ENCODE peak calls at places on chromosome 18, in eight cellular contexts. N, I, S, H, O, G, Y and M are unnamed samples.

GRCh38 chr18:8011906-8012305 is 444.8 kb downstream of the PTPRM start:
- DNase-seq in N (no peak), I (peak), S (no peak), H (no peak), O (no peak), G (no peak), Y (no peak), M (no peak)

GRCh38 chr18:35110554-35111058 is 69.4 kb downstream of the MAPRE2 start:
- DNase-seq in N (no peak), I (no peak), S (no peak), H (no peak), O (no peak), G (no peak), Y (no peak), M (no peak)

GRCh38 chr18:5057348-5058012 is 139.6 kb downstream of the AKAIN1 start:
- DNase-seq in N (peak), I (peak), S (peak), H (peak), O (peak), G (peak), Y (no peak), M (peak)

GRCh38 chr18:23977709-23978483 is 36.7 kb upstream of the TTC39C start:
- DNase-seq in N (peak), I (no peak), S (no peak), H (no peak), O (no peak), G (no peak), Y (no peak), M (peak)

GRCh38 chr18:10035306-10035991 is 121.6 kb downstream of the VAPA start:
- DNase-seq in N (no peak), I (no peak), S (no peak), H (no peak), O (no peak), G (no peak), Y (no peak), M (no peak)

GRCh38 chr18:7789853-7790552 is 222.9 kb downstream of the PTPRM start:
- DNase-seq in N (peak), I (peak), S (peak), H (no peak), O (no peak), G (no peak), Y (no peak), M (no peak)

GRCh38 chr18:27184115-27185024 is 738 bp downstream of the CHST9 start:
- DNase-seq in N (no peak), I (peak), S (no peak), H (peak), O (no peak), G (no peak), Y (no peak), M (no peak)

GRCh38 chr18:23227729-23228075 is 92.4 kb downstream of the CABLES1 start:
- DNase-seq in N (no peak), I (no peak), S (no peak), H (no peak), O (no peak), G (no peak), Y (no peak), M (no peak)

GRCh38 chr18:47100214-47100831 is 50.0 kb downstream of the HDHD2 start:
- DNase-seq in N (peak), I (peak), S (peak), H (peak), O (peak), G (peak), Y (peak), M (peak)

GRCh38 chr18:23178661-23179081 is 43.4 kb downstream of the CABLES1 start:
- DNase-seq in N (no peak), I (no peak), S (no peak), H (no peak), O (no peak), G (no peak), Y (no peak), M (no peak)

GRCh38 chr18:56380682-56381081 is 257.7 kb downstream of the TXNL1 start:
- DNase-seq in N (no peak), I (no peak), S (no peak), H (no peak), O (no peak), G (no peak), Y (no peak), M (no peak)

GRCh38 chr18:70390366-70391090 is 101.7 kb downstream of the SOCS6 start:
- DNase-seq in N (no peak), I (no peak), S (no peak), H (no peak), O (no peak), G (no peak), Y (no peak), M (no peak)

GRCh38 chr18:59994357-59994756 is 94.6 kb downstream of the PMAIP1 start:
- DNase-seq in N (peak), I (peak), S (no peak), H (no peak), O (no peak), G (no peak), Y (no peak), M (no peak)

GRCh38 chr18:2302012-2302411 is 269.3 kb downstream of the METTL4 start:
- DNase-seq in N (no peak), I (no peak), S (no peak), H (no peak), O (no peak), G (no peak), Y (no peak), M (no peak)

GRCh38 chr18:2304378-2305175 is 266.7 kb downstream of the METTL4 start:
- DNase-seq in N (no peak), I (no peak), S (no peak), H (no peak), O (no peak), G (no peak), Y (no peak), M (no peak)

GRCh38 chr18:2302628-2303516 is 268.4 kb downstream of the METTL4 start:
- DNase-seq in N (no peak), I (no peak), S (no peak), H (no peak), O (no peak), G (no peak), Y (no peak), M (no peak)

GRCh38 chr18:2301316-2301715 is 270.0 kb downstream of the METTL4 start:
- DNase-seq in N (no peak), I (no peak), S (no peak), H (no peak), O (no peak), G (no peak), Y (no peak), M (no peak)

GRCh38 chr18:2303517-2304238 is 267.6 kb downstream of the METTL4 start:
- DNase-seq in N (no peak), I (no peak), S (no peak), H (no peak), O (no peak), G (no peak), Y (no peak), M (no peak)
- H3K27ac ChIP-seq in N (no peak), I (no peak), S (no peak), H (no peak), O (no peak), G (no peak), Y (no peak), M (no peak)

GRCh38 chr18:45322343-45322742 is 292.9 kb upstream of the SLC14A2 start:
- DNase-seq in N (no peak), I (no peak), S (no peak), H (no peak), O (no peak), G (no peak), Y (no peak), M (no peak)

GRCh38 chr18:45324081-45324480 is 291.2 kb upstream of the SLC14A2 start:
- DNase-seq in N (no peak), I (no peak), S (no peak), H (no peak), O (no peak), G (peak), Y (no peak), M (no peak)

GRCh38 chr18:45325791-45326190 is 289.5 kb upstream of the SLC14A2 start:
- DNase-seq in N (no peak), I (peak), S (no peak), H (no peak), O (no peak), G (no peak), Y (no peak), M (no peak)

GRCh38 chr18:45326505-45326904 is 288.8 kb upstream of the SLC14A2 start:
- DNase-seq in N (no peak), I (no peak), S (no peak), H (no peak), O (no peak), G (no peak), Y (no peak), M (no peak)

GRCh38 chr18:45324489-45325111 is 290.7 kb upstream of the SLC14A2 start:
- DNase-seq in N (peak), I (peak), S (peak), H (peak), O (no peak), G (no peak), Y (no peak), M (no peak)
- H3K27ac ChIP-seq in N (no peak), I (no peak), S (peak), H (no peak), O (no peak), G (peak), Y (no peak), M (no peak)

DNA sequence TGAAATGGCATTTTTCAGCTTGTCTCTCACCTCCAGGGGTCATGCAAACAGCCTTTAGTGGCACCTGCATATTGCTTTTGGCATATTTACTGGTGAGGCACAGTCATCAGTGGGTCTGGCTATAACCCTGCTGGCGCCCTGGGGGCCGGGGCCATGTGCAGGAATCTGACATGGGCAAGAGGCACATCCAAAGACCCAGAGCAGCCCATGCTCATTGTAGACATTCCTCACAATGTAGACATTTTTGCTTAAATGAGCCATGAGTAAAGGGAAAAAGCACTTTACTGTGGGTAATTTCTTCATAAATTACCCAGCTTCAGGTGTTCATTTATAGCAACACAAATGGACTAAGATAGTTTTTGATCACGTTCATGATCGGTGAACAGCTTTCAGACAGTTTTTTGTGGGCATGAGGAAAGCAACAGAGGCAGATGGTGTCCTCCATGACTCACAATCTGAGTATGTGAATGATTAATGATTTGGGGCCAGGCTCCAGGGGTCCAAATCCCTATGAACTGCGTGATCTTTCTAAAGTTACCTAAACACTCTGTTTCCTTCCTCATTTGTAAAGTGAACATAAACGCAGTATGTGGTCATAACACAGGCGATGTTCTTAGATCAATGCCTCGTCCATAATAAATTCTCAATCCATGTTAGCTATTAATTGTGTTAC is 85.8 kb downstream of the LIPG start:
- DNase-seq in N (peak), I (no peak), S (no peak), H (no peak), O (no peak), G (no peak), Y (no peak), M (no peak)
- H3K27ac ChIP-seq in N (no peak), I (no peak), S (no peak), H (no peak), O (no peak), G (no peak), Y (peak), M (no peak)

DNA sequence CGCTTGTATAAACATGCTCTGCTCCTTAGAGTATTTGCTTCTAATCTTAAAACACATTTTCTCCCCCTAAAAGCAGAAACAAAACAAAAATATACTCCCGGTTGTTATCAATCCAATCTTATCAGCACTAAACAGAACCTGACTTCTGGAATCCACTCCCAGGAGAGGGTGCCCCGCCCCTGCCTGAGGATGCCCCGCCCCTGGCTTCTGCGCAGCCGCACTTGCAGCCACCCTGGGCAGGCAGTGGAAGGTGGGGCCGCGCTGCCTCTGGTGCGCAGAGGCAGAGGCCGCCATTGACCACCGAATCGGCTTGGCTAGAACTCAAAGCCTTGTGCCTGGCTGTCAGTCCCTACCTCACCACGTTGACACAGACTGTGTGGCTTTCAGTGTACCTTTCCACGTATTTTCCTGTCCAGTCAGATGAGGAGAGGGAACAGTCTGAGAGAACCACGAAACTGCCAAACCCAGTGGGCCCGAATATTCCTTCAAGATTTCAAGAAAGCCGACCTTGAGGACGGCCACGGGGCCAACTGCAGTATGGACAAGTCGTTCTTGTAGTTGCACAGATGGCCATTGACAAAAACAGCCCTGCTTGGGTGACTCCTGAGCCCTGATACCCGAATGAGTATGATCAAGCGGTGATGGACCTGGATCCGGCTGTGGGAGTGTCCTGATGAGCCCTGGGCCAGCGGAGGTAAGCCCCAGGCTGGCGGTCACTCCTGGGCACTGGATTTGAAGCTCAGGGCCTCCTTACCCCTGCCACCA is 46.2 kb upstream of the ARHGAP28 start:
- DNase-seq in N (no peak), I (no peak), S (no peak), H (peak), O (peak), G (no peak), Y (no peak), M (no peak)
- H3K27ac ChIP-seq in N (no peak), I (no peak), S (no peak), H (no peak), O (no peak), G (no peak), Y (no peak), M (no peak)

DNA sequence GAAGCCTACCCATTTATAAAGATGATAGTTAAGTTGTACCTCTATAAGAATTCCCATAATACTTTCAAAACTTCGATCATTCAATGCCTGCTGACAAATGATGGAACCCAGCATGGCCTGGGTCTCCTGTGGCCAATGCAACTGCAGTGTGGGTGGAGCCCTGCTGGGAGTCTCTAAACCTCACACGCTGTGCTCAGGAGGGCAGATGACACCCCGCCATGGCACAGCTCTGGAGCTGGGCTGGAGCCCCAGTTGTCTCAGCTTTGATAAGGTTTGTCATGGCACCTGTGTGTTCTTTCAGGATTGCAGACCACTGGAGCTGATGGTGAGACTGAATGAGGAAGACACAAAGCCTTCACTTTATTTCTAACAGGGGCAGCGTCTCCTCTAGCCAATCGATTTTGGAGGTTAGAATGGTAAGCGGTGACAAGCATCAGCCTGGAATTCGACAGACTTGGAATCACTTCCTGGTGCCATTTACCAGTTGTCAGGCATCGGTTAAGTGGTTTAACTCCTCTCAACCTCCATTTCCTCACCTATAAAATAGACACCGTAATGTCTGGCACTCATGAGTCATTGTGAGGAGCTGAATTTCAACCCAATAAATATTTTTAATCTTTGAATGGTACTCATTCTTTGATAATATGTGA is 383.6 kb upstream of the SALL3 start:
- DNase-seq in N (no peak), I (no peak), S (no peak), H (no peak), O (no peak), G (no peak), Y (no peak), M (no peak)
- H3K27ac ChIP-seq in N (no peak), I (no peak), S (no peak), H (no peak), O (no peak), G (no peak), Y (no peak), M (no peak)